ENCODE peak calls at places on chromosomes 5 and 9, in ten cellular contexts. R, V, W, G, X, Q, K, J, O and E are unnamed samples.

GRCh38 chr9:77435272-77435671 is 212.8 kb downstream of the GNA14 start:
- DNase-seq in K (no peak), J (no peak), W (no peak), V (no peak), G (no peak), R (no peak), Q (no peak), X (no peak), O (no peak), E (no peak)

GRCh38 chr9:125551781-125552180 is 155.2 kb downstream of the MAPKAP1 start:
- DNase-seq in J (no peak), R (no peak), K (no peak), Q (no peak), G (no peak), X (no peak), V (no peak), W (no peak), O (no peak), E (no peak)

GRCh38 chr5:158011420-158011819 is 152.5 kb upstream of the CLINT1 start:
- DNase-seq in K (no peak), Q (no peak), G (no peak), O (no peak), X (no peak), V (no peak), J (no peak), R (no peak), W (no peak), E (no peak)

GRCh38 chr9:126390923-126391322 is 64.3 kb downstream of the MVB12B start:
- DNase-seq in W (no peak), R (no peak), G (no peak), J (no peak), V (no peak), X (no peak), K (no peak), O (no peak), Q (no peak), E (no peak)

GRCh38 chr9:19481971-19482404 is 73.2 kb downstream of the ACER2 start:
- DNase-seq in W (no peak), J (no peak), G (no peak), K (no peak), X (no peak), O (no peak), Q (no peak), V (no peak), R (no peak), E (no peak)

GRCh38 chr5:4196744-4197646 is 601.4 kb downstream of the IRX1 start:
- DNase-seq in V (no peak), J (no peak), K (no peak), R (peak), O (no peak), W (no peak), G (no peak), X (no peak), Q (no peak), E (peak)

GRCh38 chr5:16446993-16447392 is 18.6 kb downstream of the ZNF622 start:
- DNase-seq in X (no peak), W (no peak), G (no peak), Q (no peak), R (no peak), V (no peak), K (no peak), O (no peak), J (no peak), E (no peak)

GRCh38 chr5:124956471-124957029 is 210.1 kb upstream of the ZNF608 start:
- DNase-seq in X (no peak), Q (no peak), G (no peak), O (no peak), V (no peak), J (no peak), K (no peak), R (no peak), W (no peak), E (no peak)

GRCh38 chr9:5971740-5972139 is 43.7 kb downstream of the RANBP6 start:
- DNase-seq in W (no peak), X (peak), K (no peak), J (peak), Q (no peak), R (no peak), O (no peak), V (no peak), G (no peak), E (no peak)

GRCh38 chr5:110815916-110816605 is 77.3 kb downstream of the SLC25A46 start:
- DNase-seq in G (no peak), K (no peak), Q (no peak), V (no peak), X (peak), O (no peak), J (no peak), W (no peak), R (no peak), E (no peak)

GRCh38 chr5:147743686-147744332 is 38.7 kb downstream of the JAKMIP2 start:
- DNase-seq in G (no peak), W (peak), J (no peak), Q (no peak), V (no peak), R (no peak), O (no peak), X (no peak), K (peak), E (no peak)

GRCh38 chr5:96254980-96255681 is 177.9 kb downstream of the PCSK1 start:
- DNase-seq in G (no peak), K (no peak), O (peak), R (no peak), X (peak), V (no peak), J (peak), W (no peak), Q (peak), E (no peak)

GRCh38 chr5:100902406-100903035 is 561 bp downstream of the ST8SIA4 start:
- DNase-seq in O (no peak), R (peak), J (peak), X (peak), W (no peak), V (no peak), G (peak), K (no peak), Q (no peak), E (no peak)

GRCh38 chr5:52943808-52944207 is 45.3 kb upstream of the ITGA2 start:
- DNase-seq in K (no peak), O (no peak), V (no peak), G (peak), X (no peak), Q (no peak), J (no peak), R (no peak), W (no peak), E (no peak)

GRCh38 chr9:1273859-1274258 is 223.7 kb downstream of the DMRT2 start:
- DNase-seq in V (no peak), G (no peak), W (no peak), R (no peak), Q (no peak), X (no peak), K (no peak), J (peak), O (peak), E (peak)

DNA sequence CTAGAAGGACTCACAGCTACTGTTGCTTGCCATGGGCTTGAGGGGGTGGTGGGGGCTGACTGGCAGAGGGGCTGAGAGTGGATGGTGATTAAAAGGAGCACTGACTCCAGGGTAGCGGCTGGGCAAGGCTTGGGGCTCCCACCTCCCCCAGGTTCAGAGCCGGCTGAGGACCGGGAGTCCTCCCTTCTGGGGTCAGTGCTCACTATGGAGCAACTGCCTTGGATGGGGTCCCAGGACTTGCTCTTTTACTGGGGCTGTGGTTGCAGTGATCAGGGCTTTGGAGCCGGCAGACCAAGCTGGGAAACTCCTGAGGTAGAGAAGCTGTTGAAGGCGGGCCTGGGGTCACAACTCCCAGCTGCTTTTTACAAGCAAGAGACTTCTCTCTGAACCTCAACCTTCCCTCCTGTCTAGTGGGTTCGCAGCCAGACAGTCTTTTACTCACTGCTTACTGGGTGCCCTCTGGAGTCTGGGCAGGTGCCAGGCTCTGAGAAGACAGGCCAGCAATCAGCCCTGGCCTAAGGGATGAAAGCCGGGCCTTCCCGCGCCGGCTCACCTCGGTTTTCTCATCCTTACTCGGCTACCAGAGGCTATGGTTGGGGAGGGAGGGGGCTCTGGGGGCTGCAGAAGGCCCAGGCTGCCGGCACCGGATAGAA is 795 bp upstream of the ASS1 start:
- DNase-seq in O (no peak), K (no peak), J (no peak), W (no peak), Q (no peak), G (peak), X (no peak), R (no peak), V (peak), E (no peak)
- H3K4me3 ChIP-seq in O (no peak), K (no peak), J (peak), W (peak), Q (no peak), G (no peak), X (no peak), R (peak), V (peak), E (no peak)

DNA sequence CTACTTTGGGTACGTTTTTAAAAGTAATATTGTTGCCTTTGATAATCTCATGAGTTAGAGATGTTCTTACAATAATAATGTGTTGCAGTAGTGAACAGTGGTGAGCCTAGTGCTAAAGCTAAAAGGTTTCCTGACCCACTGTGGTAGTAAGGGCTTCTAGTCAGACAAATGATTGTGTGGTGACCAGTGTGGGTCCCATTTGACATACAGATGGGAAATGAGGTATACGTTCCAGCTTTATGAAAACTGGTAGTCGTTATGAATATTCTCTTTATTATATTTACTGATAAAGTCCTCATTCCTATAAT is 1.8 kb upstream of the RFX3 start:
- DNase-seq in X (no peak), Q (no peak), J (no peak), W (no peak), O (no peak), K (no peak), R (no peak), V (no peak), G (no peak), E (peak)
- H3K4me3 ChIP-seq in X (no peak), Q (no peak), J (peak), W (no peak), O (peak), K (peak), R (peak), V (peak), G (peak), E (peak)

GRCh38 chr5:142181096-142181495 is 72.5 kb downstream of the NDFIP1 start:
- DNase-seq in W (no peak), G (no peak), J (no peak), O (no peak), K (no peak), X (no peak), V (peak), Q (no peak), R (no peak), E (no peak)
- H3K4me3 ChIP-seq in W (no peak), G (no peak), J (no peak), O (no peak), K (no peak), X (no peak), V (no peak), Q (no peak), R (no peak), E (no peak)

DNA sequence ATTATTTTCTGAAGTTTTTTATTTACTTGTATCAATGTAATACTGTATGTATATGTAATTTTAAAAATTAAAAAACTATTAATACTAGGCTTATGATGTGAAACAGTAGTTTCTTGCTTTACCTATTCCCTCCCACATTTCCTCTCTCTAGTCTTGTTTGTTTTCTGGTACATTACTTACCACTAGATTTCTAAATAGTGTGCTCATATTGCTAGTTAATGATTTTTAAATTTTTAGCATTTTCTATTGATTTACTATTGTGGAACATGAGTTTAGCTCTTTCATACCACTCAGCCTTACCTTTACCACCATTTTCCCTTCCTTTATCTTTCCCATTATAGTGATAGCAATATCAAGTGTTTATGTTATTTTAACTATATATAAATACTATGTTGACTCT is 39.3 kb downstream of the UBE2R2 start:
- DNase-seq in V (no peak), K (no peak), G (no peak), O (no peak), X (no peak), R (no peak), W (no peak), J (no peak), Q (no peak), E (no peak)
- H3K4me3 ChIP-seq in V (no peak), K (no peak), G (no peak), O (no peak), X (no peak), R (no peak), W (no peak), J (no peak), Q (no peak), E (no peak)

GRCh38 chr9:122096620-122097415 is 3.7 kb upstream of the TTLL11 start:
- DNase-seq in X (no peak), W (no peak), O (no peak), Q (no peak), G (no peak), J (no peak), R (no peak), V (no peak), K (no peak), E (no peak)

GRCh38 chr9:122100756-122101155 is 7.6 kb upstream of the TTLL11 start:
- DNase-seq in O (no peak), G (no peak), R (no peak), W (no peak), K (no peak), X (no peak), V (no peak), J (no peak), Q (no peak), E (no peak)

GRCh38 chr9:122102156-122102555 is 9.0 kb upstream of the TTLL11 start:
- DNase-seq in K (no peak), G (no peak), Q (no peak), X (no peak), V (no peak), W (no peak), O (no peak), R (no peak), J (no peak), E (no peak)

GRCh38 chr9:122097679-122098315 is 4.7 kb upstream of the TTLL11 start:
- DNase-seq in V (no peak), X (no peak), Q (no peak), J (no peak), R (no peak), W (no peak), G (no peak), O (no peak), K (no peak), E (no peak)

GRCh38 chr9:122099271-122099869 is 6.3 kb upstream of the TTLL11 start:
- DNase-seq in G (peak), W (peak), K (peak), J (peak), O (peak), X (peak), R (peak), V (peak), Q (peak), E (peak)
- H3K4me3 ChIP-seq in G (no peak), W (no peak), K (peak), J (peak), O (no peak), X (no peak), R (no peak), V (no peak), Q (no peak), E (no peak)

GRCh38 chr5:176529116-176529823 is 7.9 kb downstream of the RNF44 start:
- DNase-seq in V (no peak), W (no peak), R (no peak), K (no peak), Q (no peak), X (no peak), J (no peak), O (no peak), G (peak), E (no peak)

GRCh38 chr5:176529824-176530195 is 7.4 kb downstream of the RNF44 start:
- DNase-seq in O (no peak), J (no peak), V (no peak), W (no peak), X (no peak), K (no peak), Q (no peak), R (no peak), G (peak), E (peak)

GRCh38 chr5:176528301-176528700 is 8.9 kb downstream of the RNF44 start:
- DNase-seq in R (no peak), G (peak), Q (no peak), K (no peak), O (no peak), V (no peak), J (no peak), W (no peak), X (no peak), E (no peak)

GRCh38 chr5:176527246-176528222 is 9.7 kb downstream of the RNF44 start:
- DNase-seq in K (no peak), G (peak), R (no peak), J (no peak), Q (no peak), O (no peak), W (no peak), X (no peak), V (no peak), E (no peak)

GRCh38 chr5:176528761-176529115 is 8.5 kb downstream of the RNF44 start:
- DNase-seq in W (no peak), O (no peak), G (peak), J (no peak), Q (no peak), K (no peak), V (no peak), X (no peak), R (no peak), E (no peak)
- H3K4me3 ChIP-seq in W (no peak), O (no peak), G (no peak), J (no peak), Q (no peak), K (no peak), V (no peak), X (no peak), R (no peak), E (no peak)